ENCODE peak calls at places on chromosome 5, in five cellular contexts. D, X, Z, L and C are unnamed samples.

GRCh38 chr5:148799737-148800527 is 26.5 kb upstream of the ADRB2 start:
- DNase-seq in Z (peak; percentile 20), D (no peak), L (no peak), X (no peak), C (no peak)

GRCh38 chr5:149212203-149212951 is 59.3 kb upstream of the AFAP1L1 start:
- DNase-seq in D (no peak), X (no peak), Z (peak; percentile 99), L (no peak), C (no peak)

GRCh38 chr5:180908400-180908799 is 9.4 kb downstream of the BTNL8 start:
- DNase-seq in D (no peak), Z (no peak), X (no peak), L (no peak), C (no peak)

GRCh38 chr5:123066016-123066415 is 23.0 kb upstream of the PRDM6 start:
- DNase-seq in L (no peak), X (peak; percentile 73), D (no peak), Z (no peak), C (no peak)

GRCh38 chr5:177253252-177253651 is 50.3 kb downstream of the RAB24 start:
- DNase-seq in D (no peak), L (no peak), Z (no peak), X (no peak), C (no peak)

GRCh38 chr5:41869150-41869738 is 981 bp downstream of the OXCT1 start:
- DNase-seq in Z (peak; percentile 13), L (no peak), X (peak; percentile 69), D (peak; percentile 26), C (peak; percentile 34)

GRCh38 chr5:30099634-30100033 is 1093.9 kb upstream of the CDH6 start:
- DNase-seq in Z (no peak), D (no peak), L (no peak), X (no peak), C (no peak)

GRCh38 chr5:113166285-113166684 is 189.7 kb downstream of the DCP2 start:
- DNase-seq in L (no peak), X (no peak), Z (peak; percentile 14), D (no peak), C (no peak)